ENCODE peak calls at places on chromosomes 13 and 19, in six cellular contexts. W is mesendoderm, G is EH, J is cardiac septum, K is right cardiac atrium, P is HT1080. X is an unnamed sample.

GRCh38 chr13:75908137-75908536 is 272.0 kb downstream of the LMO7 start:
- DNase-seq in W (no peak), G (no peak), J (no peak), K (peak), P (no peak), X (no peak)

GRCh38 chr19:38617764-38618589 is at the start of gene MAP4K1:
- DNase-seq in W (no peak), G (no peak), J (peak), K (peak), P (no peak), X (no peak)

GRCh38 chr19:2213799-2214198 is 22.3 kb downstream of the PLEKHJ1 start:
- DNase-seq in W (no peak), G (no peak), J (no peak), K (no peak), P (no peak), X (no peak)

GRCh38 chr13:22700488-22700887 is 480.3 kb upstream of the SGCG start:
- DNase-seq in W (no peak), G (no peak), J (no peak), K (no peak), P (no peak), X (no peak)

GRCh38 chr19:18895828-18896341 is at the start of gene CERS1:
- DNase-seq in W (peak), G (no peak), J (no peak), K (no peak), P (no peak), X (no peak)

GRCh38 chr19:2188708-2189385 is 25.1 kb downstream of the DOT1L start:
- DNase-seq in W (no peak), G (peak), J (no peak), K (no peak), P (no peak), X (peak)

GRCh38 chr19:1646149-1646930 is 6.1 kb downstream of the TCF3 start:
- DNase-seq in W (no peak), G (no peak), J (no peak), K (no peak), P (no peak), X (peak)

GRCh38 chr19:6424190-6424938 is at the start of gene KHSRP:
- DNase-seq in W (peak), G (peak), J (no peak), K (peak), P (no peak), X (no peak)

GRCh38 chr19:40251991-40252390 is 25.5 kb upstream of the CCNP start:
- DNase-seq in W (no peak), G (no peak), J (no peak), K (no peak), P (no peak), X (no peak)

GRCh38 chr13:112193463-112194166 is 126.7 kb downstream of the SOX1 start:
- DNase-seq in W (no peak), G (no peak), J (peak), K (no peak), P (no peak), X (no peak)

GRCh38 chr19:3656073-3656746 is 29.6 kb upstream of the CACTIN start:
- DNase-seq in W (no peak), G (peak), J (no peak), K (no peak), P (no peak), X (no peak)

GRCh38 chr13:114227528-114227927 is 7.2 kb upstream of the CDC16 start:
- DNase-seq in W (no peak), G (no peak), J (no peak), K (no peak), P (no peak), X (no peak)

GRCh38 chr13:111046590-111047141 is 68.4 kb upstream of the ARHGEF7 start:
- DNase-seq in W (no peak), G (peak), J (no peak), K (no peak), P (peak), X (no peak)

GRCh38 chr19:29934781-29935180 is 7.3 kb upstream of the URI1 start:
- DNase-seq in W (no peak), G (no peak), J (no peak), K (no peak), P (no peak), X (no peak)

GRCh38 chr19:4376991-4377781 is 23.2 kb downstream of the SH3GL1 start:
- DNase-seq in W (no peak), G (peak), J (no peak), K (peak), P (peak), X (no peak)

GRCh38 chr19:14615628-14616027 is 32.7 kb downstream of the CLEC17A start:
- DNase-seq in W (no peak), G (no peak), J (peak), K (no peak), P (no peak), X (no peak)

GRCh38 chr13:108959254-108959653 is 329.8 kb downstream of the MYO16 start:
- DNase-seq in W (no peak), G (no peak), J (no peak), K (no peak), P (no peak), X (no peak)

GRCh38 chr19:38684078-38684861 is 36.8 kb downstream of the ACTN4 start:
- DNase-seq in W (peak), G (peak), J (no peak), K (peak), P (peak), X (no peak)

GRCh38 chr19:7618366-7618765 is 11.0 kb downstream of the XAB2 start:
- DNase-seq in W (no peak), G (no peak), J (no peak), K (no peak), P (no peak), X (no peak)

GRCh38 chr13:45441633-45442032 is 23.1 kb upstream of the COG3 start:
- DNase-seq in W (no peak), G (peak), J (no peak), K (no peak), P (peak), X (no peak)

GRCh38 chr19:8663920-8664670 is 33.7 kb downstream of the NFILZ start:
- DNase-seq in W (no peak), G (no peak), J (no peak), K (no peak), P (no peak), X (peak)

GRCh38 chr13:110233682-110234280 is 73.2 kb downstream of the COL4A1 start:
- DNase-seq in W (no peak), G (peak), J (no peak), K (no peak), P (no peak), X (no peak)

GRCh38 chr13:100916943-100917342 is 242.3 kb upstream of the TMTC4 start:
- DNase-seq in W (no peak), G (no peak), J (no peak), K (no peak), P (no peak), X (no peak)

GRCh38 chr19:1213391-1214286 is 8.1 kb downstream of the STK11 start:
- DNase-seq in W (no peak), G (peak), J (no peak), K (peak), P (peak), X (peak)

GRCh38 chr13:73069206-73069815 is 10.5 kb downstream of the KLF5 start:
- DNase-seq in W (no peak), G (peak), J (no peak), K (no peak), P (no peak), X (no peak)

GRCh38 chr13:90738881-90739280 is 608.6 kb upstream of the MIR17HG start:
- DNase-seq in W (peak), G (peak), J (no peak), K (no peak), P (no peak), X (no peak)

GRCh38 chr19:48443262-48443661 is 2.5 kb upstream of the GRWD1 start:
- DNase-seq in W (no peak), G (no peak), J (no peak), K (no peak), P (no peak), X (no peak)

GRCh38 chr19:48745208-48745995 is 1.3 kb downstream of the IZUMO1 start:
- DNase-seq in W (peak), G (peak), J (no peak), K (peak), P (peak), X (no peak)

GRCh38 chr13:33787051-33787591 is 30.8 kb upstream of the RFC3 start:
- DNase-seq in W (no peak), G (peak), J (no peak), K (no peak), P (peak), X (no peak)

GRCh38 chr19:21328402-21328801 is 808 bp downstream of the ZNF708 start:
- DNase-seq in W (peak), G (peak), J (no peak), K (no peak), P (peak), X (no peak)

GRCh38 chr13:112885782-112886268 is 83.2 kb upstream of the MCF2L start:
- DNase-seq in W (peak), G (peak), J (peak), K (peak), P (peak), X (peak)

GRCh38 chr19:8922591-8922990 is 87.6 kb downstream of the MUC16 start:
- DNase-seq in W (no peak), G (no peak), J (no peak), K (no peak), P (no peak), X (no peak)

GRCh38 chr19:10390652-10391286 is 10.4 kb upstream of the TYK2 start:
- DNase-seq in W (peak), G (peak), J (no peak), K (peak), P (peak), X (no peak)

GRCh38 chr13:111962431-111962891 is 104.5 kb upstream of the SOX1 start:
- DNase-seq in W (no peak), G (no peak), J (peak), K (no peak), P (peak), X (peak)

GRCh38 chr19:11652056-11652455 is 54.8 kb downstream of the ZNF627 start:
- DNase-seq in W (peak), G (no peak), J (no peak), K (no peak), P (no peak), X (no peak)

GRCh38 chr19:30237146-30237545 is 135.0 kb upstream of the ZNF536 start:
- DNase-seq in W (peak), G (no peak), J (no peak), K (no peak), P (no peak), X (no peak)

GRCh38 chr19:48509467-48510194 is 2.0 kb downstream of the LMTK3 start:
- DNase-seq in W (no peak), G (peak), J (no peak), K (no peak), P (no peak), X (no peak)